ENCODE peak calls at places on chromosomes 3 and 15, in four cellular contexts. One of them, this sample, is unnamed.

GRCh38 chr15:93359037-93359779 is 270.2 kb upstream of the RGMA start:
- DNase-seq in activated T-helper 1 cell treated with anti-CD3 and anti-CD28 coated beads, Interleukin-12 subunit alpha, Interleukin-12 subunit beta, Interleukin-2, Interleukin-4 antibody, amounts not matched to agents 30 ng/mL and 10 ng/mL and 1 ng/mL, durations not matched to agents 14 hours and 24 hours and 36 hours: no peak
- DNase-seq in fibroblast of the aortic adventitia: no peak
- DNase-seq in NCI-H1417: no peak
- DNase-seq in this sample: no peak

GRCh38 chr3:42051384-42052131 is 39.6 kb upstream of the TRAK1 start:
- DNase-seq in activated T-helper 1 cell treated with anti-CD3 and anti-CD28 coated beads, Interleukin-12 subunit alpha, Interleukin-12 subunit beta, Interleukin-2, Interleukin-4 antibody, amounts not matched to agents 30 ng/mL and 10 ng/mL and 1 ng/mL, durations not matched to agents 14 hours and 24 hours and 36 hours: no peak
- DNase-seq in fibroblast of the aortic adventitia: peak
- DNase-seq in NCI-H1417: no peak
- DNase-seq in this sample: no peak

GRCh38 chr15:49044761-49045571 is 1.3 kb downstream of the SECISBP2L start:
- DNase-seq in activated T-helper 1 cell treated with anti-CD3 and anti-CD28 coated beads, Interleukin-12 subunit alpha, Interleukin-12 subunit beta, Interleukin-2, Interleukin-4 antibody, amounts not matched to agents 30 ng/mL and 10 ng/mL and 1 ng/mL, durations not matched to agents 14 hours and 24 hours and 36 hours: no peak
- DNase-seq in NCI-H1417: no peak
- DNase-seq in fibroblast of the aortic adventitia: peak
- DNase-seq in this sample: no peak

GRCh38 chr3:171351676-171352075 is 108.5 kb downstream of the TNIK start:
- DNase-seq in activated T-helper 1 cell treated with anti-CD3 and anti-CD28 coated beads, Interleukin-12 subunit alpha, Interleukin-12 subunit beta, Interleukin-2, Interleukin-4 antibody, amounts not matched to agents 30 ng/mL and 10 ng/mL and 1 ng/mL, durations not matched to agents 14 hours and 24 hours and 36 hours: no peak
- DNase-seq in NCI-H1417: peak
- DNase-seq in fibroblast of the aortic adventitia: peak
- DNase-seq in this sample: peak

GRCh38 chr3:71585891-71586809 is 2.6 kb upstream of the FOXP1 start:
- DNase-seq in activated T-helper 1 cell treated with anti-CD3 and anti-CD28 coated beads, Interleukin-12 subunit alpha, Interleukin-12 subunit beta, Interleukin-2, Interleukin-4 antibody, amounts not matched to agents 30 ng/mL and 10 ng/mL and 1 ng/mL, durations not matched to agents 14 hours and 24 hours and 36 hours: no peak
- DNase-seq in fibroblast of the aortic adventitia: peak
- DNase-seq in NCI-H1417: peak
- DNase-seq in this sample: peak

GRCh38 chr3:167892204-167892603 is 156.7 kb downstream of the SERPINI1 start:
- DNase-seq in NCI-H1417: no peak
- DNase-seq in fibroblast of the aortic adventitia: no peak
- DNase-seq in activated T-helper 1 cell treated with anti-CD3 and anti-CD28 coated beads, Interleukin-12 subunit alpha, Interleukin-12 subunit beta, Interleukin-2, Interleukin-4 antibody, amounts not matched to agents 30 ng/mL and 10 ng/mL and 1 ng/mL, durations not matched to agents 14 hours and 24 hours and 36 hours: no peak
- DNase-seq in this sample: no peak

GRCh38 chr3:131543714-131544113 is 40.9 kb upstream of the MRPL3 start:
- DNase-seq in activated T-helper 1 cell treated with anti-CD3 and anti-CD28 coated beads, Interleukin-12 subunit alpha, Interleukin-12 subunit beta, Interleukin-2, Interleukin-4 antibody, amounts not matched to agents 30 ng/mL and 10 ng/mL and 1 ng/mL, durations not matched to agents 14 hours and 24 hours and 36 hours: no peak
- DNase-seq in fibroblast of the aortic adventitia: peak
- DNase-seq in NCI-H1417: no peak
- DNase-seq in this sample: no peak

GRCh38 chr15:87736401-87736800 is 520.1 kb downstream of the NTRK3 start:
- DNase-seq in fibroblast of the aortic adventitia: peak
- DNase-seq in NCI-H1417: no peak
- DNase-seq in activated T-helper 1 cell treated with anti-CD3 and anti-CD28 coated beads, Interleukin-12 subunit alpha, Interleukin-12 subunit beta, Interleukin-2, Interleukin-4 antibody, amounts not matched to agents 30 ng/mL and 10 ng/mL and 1 ng/mL, durations not matched to agents 14 hours and 24 hours and 36 hours: no peak
- DNase-seq in this sample: no peak

GRCh38 chr3:129602730-129603560 is 3.5 kb downstream of the PLXND1 start:
- DNase-seq in fibroblast of the aortic adventitia: peak
- DNase-seq in NCI-H1417: no peak
- DNase-seq in activated T-helper 1 cell treated with anti-CD3 and anti-CD28 coated beads, Interleukin-12 subunit alpha, Interleukin-12 subunit beta, Interleukin-2, Interleukin-4 antibody, amounts not matched to agents 30 ng/mL and 10 ng/mL and 1 ng/mL, durations not matched to agents 14 hours and 24 hours and 36 hours: no peak
- DNase-seq in this sample: no peak

GRCh38 chr3:77489216-77489615 is 449.3 kb downstream of the ROBO2 start:
- DNase-seq in fibroblast of the aortic adventitia: no peak
- DNase-seq in NCI-H1417: no peak
- DNase-seq in activated T-helper 1 cell treated with anti-CD3 and anti-CD28 coated beads, Interleukin-12 subunit alpha, Interleukin-12 subunit beta, Interleukin-2, Interleukin-4 antibody, amounts not matched to agents 30 ng/mL and 10 ng/mL and 1 ng/mL, durations not matched to agents 14 hours and 24 hours and 36 hours: no peak
- DNase-seq in this sample: peak

This sample was measured in NCI-H345.